ENCODE peak calls at places on chromosomes 2 and 18, in eight cellular contexts. One of them, this sample, is unnamed.

GRCh38 chr2:68365087-68365486 is at the start of gene PLEK:
- DNase-seq in heart left ventricle: peak; percentile 70
- DNase-seq in K562: no peak
- DNase-seq in IMR-90: no peak
- DNase-seq in spleen: peak; percentile 93
- DNase-seq in body of pancreas: peak; percentile 14
- DNase-seq in transverse colon: peak; percentile 72
- DNase-seq in Peyer's patch: peak; percentile 79
- DNase-seq in this sample: peak; percentile 79

GRCh38 chr2:189548686-189549439 is 31.7 kb downstream of the SLC40A1 start:
- DNase-seq in heart left ventricle: no peak
- DNase-seq in K562: peak; percentile 34
- DNase-seq in IMR-90: peak; percentile 46
- DNase-seq in spleen: no peak
- DNase-seq in body of pancreas: no peak
- DNase-seq in transverse colon: no peak
- DNase-seq in Peyer's patch: no peak
- DNase-seq in this sample: no peak

GRCh38 chr2:132662742-132663141 is 7.3 kb downstream of the LYPD1 start:
- DNase-seq in heart left ventricle: no peak
- DNase-seq in K562: no peak
- DNase-seq in IMR-90: peak; percentile 91
- DNase-seq in spleen: no peak
- DNase-seq in body of pancreas: no peak
- DNase-seq in transverse colon: no peak
- DNase-seq in Peyer's patch: no peak
- DNase-seq in this sample: no peak

GRCh38 chr2:158013791-158014190 is 87.9 kb upstream of the UPP2 start:
- DNase-seq in heart left ventricle: no peak
- DNase-seq in K562: no peak
- DNase-seq in IMR-90: no peak
- DNase-seq in spleen: no peak
- DNase-seq in body of pancreas: no peak
- DNase-seq in transverse colon: no peak
- DNase-seq in Peyer's patch: no peak
- DNase-seq in this sample: no peak

GRCh38 chr2:70475266-70475665 is 78.4 kb downstream of the TGFA start:
- DNase-seq in heart left ventricle: no peak
- DNase-seq in K562: no peak
- DNase-seq in IMR-90: no peak
- DNase-seq in spleen: no peak
- DNase-seq in body of pancreas: no peak
- DNase-seq in transverse colon: no peak
- DNase-seq in Peyer's patch: peak; percentile 18
- DNase-seq in this sample: no peak

GRCh38 chr2:208142925-208143799 is 2.8 kb downstream of the CRYGB start:
- DNase-seq in heart left ventricle: no peak
- DNase-seq in K562: no peak
- DNase-seq in IMR-90: no peak
- DNase-seq in spleen: no peak
- DNase-seq in body of pancreas: no peak
- DNase-seq in transverse colon: no peak
- DNase-seq in Peyer's patch: no peak
- DNase-seq in this sample: no peak

GRCh38 chr2:62306751-62307468 is 111.0 kb downstream of the B3GNT2 start:
- DNase-seq in heart left ventricle: no peak
- DNase-seq in K562: no peak
- DNase-seq in IMR-90: peak; percentile 6
- DNase-seq in spleen: peak; percentile 83
- DNase-seq in body of pancreas: no peak
- DNase-seq in transverse colon: peak; percentile 50
- DNase-seq in Peyer's patch: no peak
- DNase-seq in this sample: no peak

GRCh38 chr2:160538115-160538514 is 44.5 kb upstream of the RBMS1 start:
- DNase-seq in heart left ventricle: no peak
- DNase-seq in K562: no peak
- DNase-seq in IMR-90: no peak
- DNase-seq in spleen: no peak
- DNase-seq in body of pancreas: no peak
- DNase-seq in transverse colon: no peak
- DNase-seq in Peyer's patch: no peak
- DNase-seq in this sample: no peak

GRCh38 chr18:12121175-12122095 is 27.8 kb downstream of the ANKRD62 start:
- DNase-seq in heart left ventricle: no peak
- DNase-seq in K562: peak; percentile 25
- DNase-seq in IMR-90: peak; percentile 1
- DNase-seq in spleen: no peak
- DNase-seq in body of pancreas: peak; percentile 34
- DNase-seq in transverse colon: no peak
- DNase-seq in Peyer's patch: no peak
- DNase-seq in this sample: no peak

GRCh38 chr2:9234680-9235387 is 28.2 kb downstream of the ASAP2 start:
- DNase-seq in heart left ventricle: no peak
- DNase-seq in K562: peak; percentile 49
- DNase-seq in IMR-90: peak; percentile 95
- DNase-seq in spleen: no peak
- DNase-seq in body of pancreas: no peak
- DNase-seq in transverse colon: peak; percentile 46
- DNase-seq in Peyer's patch: no peak
- DNase-seq in this sample: no peak

GRCh38 chr2:132670961-132671781 is 1.2 kb upstream of the LYPD1 start:
- DNase-seq in heart left ventricle: no peak
- DNase-seq in K562: no peak
- DNase-seq in IMR-90: peak; percentile 97
- DNase-seq in spleen: no peak
- DNase-seq in body of pancreas: no peak
- DNase-seq in transverse colon: no peak
- DNase-seq in Peyer's patch: no peak
- DNase-seq in this sample: no peak

GRCh38 chr2:73981081-73981968 is 3.4 kb upstream of the TET3 start:
- DNase-seq in heart left ventricle: peak; percentile 50
- DNase-seq in K562: peak; percentile 85
- DNase-seq in IMR-90: no peak
- DNase-seq in spleen: peak; percentile 87
- DNase-seq in body of pancreas: peak; percentile 35
- DNase-seq in transverse colon: peak; percentile 56
- DNase-seq in Peyer's patch: peak; percentile 33
- DNase-seq in this sample: peak; percentile 68
- TF ChIP-seq POLR2A in heart left ventricle: no peak
- TF ChIP-seq POLR2A in K562: peak; percentile 84
- TF ChIP-seq POLR2A in IMR-90: no peak
- TF ChIP-seq POLR2A in spleen: no peak
- TF ChIP-seq POLR2A in body of pancreas: no peak
- TF ChIP-seq POLR2A in transverse colon: peak; percentile 18
- TF ChIP-seq POLR2A in Peyer's patch: no peak
- TF ChIP-seq POLR2A in this sample: no peak

GRCh38 chr2:16664052-16664731 is 1.4 kb downstream of the CYRIA start:
- DNase-seq in heart left ventricle: peak; percentile 54
- DNase-seq in K562: no peak
- DNase-seq in IMR-90: peak; percentile 92
- DNase-seq in spleen: peak; percentile 85
- DNase-seq in body of pancreas: peak; percentile 25
- DNase-seq in transverse colon: peak; percentile 48
- DNase-seq in Peyer's patch: peak; percentile 48
- DNase-seq in this sample: peak; percentile 88

GRCh38 chr2:16664809-16665745 is 557 bp downstream of the CYRIA start:
- DNase-seq in heart left ventricle: peak; percentile 39
- DNase-seq in K562: no peak
- DNase-seq in IMR-90: no peak
- DNase-seq in spleen: peak; percentile 83
- DNase-seq in body of pancreas: no peak
- DNase-seq in transverse colon: no peak
- DNase-seq in Peyer's patch: no peak
- DNase-seq in this sample: peak; percentile 74

GRCh38 chr2:16662440-16662839 is 3.2 kb downstream of the CYRIA start:
- DNase-seq in heart left ventricle: no peak
- DNase-seq in K562: no peak
- DNase-seq in IMR-90: peak; percentile 71
- DNase-seq in spleen: no peak
- DNase-seq in body of pancreas: no peak
- DNase-seq in transverse colon: no peak
- DNase-seq in Peyer's patch: no peak
- DNase-seq in this sample: peak; percentile 77

GRCh38 chr2:16661936-16662335 is 3.7 kb downstream of the CYRIA start:
- DNase-seq in heart left ventricle: no peak
- DNase-seq in K562: no peak
- DNase-seq in IMR-90: no peak
- DNase-seq in spleen: no peak
- DNase-seq in body of pancreas: no peak
- DNase-seq in transverse colon: no peak
- DNase-seq in Peyer's patch: no peak
- DNase-seq in this sample: no peak

DNA sequence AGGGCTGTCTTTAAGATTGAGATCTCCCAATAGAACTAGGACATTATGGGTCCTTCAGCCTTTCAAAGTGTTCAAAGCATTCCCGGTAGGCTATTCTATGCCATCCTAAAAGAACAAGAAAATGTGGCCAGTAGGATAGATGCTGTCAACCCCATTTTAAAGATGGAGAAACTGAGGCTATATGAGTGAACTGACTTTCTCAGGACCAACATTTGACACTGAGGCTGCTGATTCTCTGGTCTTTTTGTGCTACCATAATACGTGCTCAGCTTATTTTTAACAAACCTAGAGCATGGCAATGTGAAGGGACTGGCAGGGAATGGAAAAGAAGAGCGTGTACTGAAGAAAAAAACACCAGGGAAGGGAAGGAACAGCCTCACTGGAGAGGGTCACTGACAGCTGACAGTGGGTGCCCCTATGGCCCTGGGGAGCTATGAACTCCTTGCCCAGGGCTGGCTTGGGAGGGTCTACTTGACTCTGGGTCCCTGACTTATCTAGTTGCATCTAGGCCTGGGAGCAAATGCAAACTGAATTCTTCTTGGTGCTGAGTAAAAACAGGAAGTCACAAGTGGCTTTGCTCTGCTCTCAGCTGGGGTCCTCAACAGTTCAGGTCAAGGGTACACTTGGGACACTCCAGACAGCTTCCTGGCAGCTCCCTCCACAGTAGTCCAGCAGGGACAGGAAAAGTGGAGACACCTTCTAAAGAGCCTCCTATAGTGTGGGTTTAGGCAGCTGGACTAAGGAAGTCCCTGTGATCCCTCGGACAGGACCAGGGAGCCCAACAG is 2.3 kb downstream of the CYRIA start:
- DNase-seq in heart left ventricle: no peak
- DNase-seq in K562: no peak
- DNase-seq in IMR-90: no peak
- DNase-seq in spleen: no peak
- DNase-seq in body of pancreas: no peak
- DNase-seq in transverse colon: no peak
- DNase-seq in Peyer's patch: no peak
- DNase-seq in this sample: no peak
- H3K27me3 ChIP-seq in heart left ventricle: no peaks in the 10 kb centered on the region
- H3K27me3 ChIP-seq in K562: no peaks in the 10 kb centered on the region
- H3K27me3 ChIP-seq in IMR-90: peaks cover 10% of the 10 kb centered on the region
- H3K27me3 ChIP-seq in spleen: no peaks in the 10 kb centered on the region
- H3K27me3 ChIP-seq in body of pancreas: no peaks in the 10 kb centered on the region
- H3K27me3 ChIP-seq in transverse colon: peaks cover 25% of the 10 kb centered on the region
- H3K27me3 ChIP-seq in Peyer's patch: no peaks in the 10 kb centered on the region
- H3K27me3 ChIP-seq in this sample: no peaks in the 10 kb centered on the region

GRCh38 chr2:85771486-85771885 is 17.7 kb downstream of the ATOH8 start:
- DNase-seq in heart left ventricle: no peak
- DNase-seq in K562: no peak
- DNase-seq in IMR-90: no peak
- DNase-seq in spleen: no peak
- DNase-seq in body of pancreas: no peak
- DNase-seq in transverse colon: no peak
- DNase-seq in Peyer's patch: no peak
- DNase-seq in this sample: no peak

GRCh38 chr2:85772019-85772745 is 18.4 kb downstream of the ATOH8 start:
- DNase-seq in heart left ventricle: peak; percentile 99
- DNase-seq in K562: no peak
- DNase-seq in IMR-90: peak; percentile 100
- DNase-seq in spleen: peak; percentile 91
- DNase-seq in body of pancreas: peak; percentile 96
- DNase-seq in transverse colon: peak; percentile 91
- DNase-seq in Peyer's patch: peak; percentile 50
- DNase-seq in this sample: peak; percentile 100

GRCh38 chr2:85774126-85774978 is 20.6 kb downstream of the ATOH8 start:
- DNase-seq in heart left ventricle: peak; percentile 67
- DNase-seq in K562: no peak
- DNase-seq in IMR-90: no peak
- DNase-seq in spleen: no peak
- DNase-seq in body of pancreas: no peak
- DNase-seq in transverse colon: no peak
- DNase-seq in Peyer's patch: no peak
- DNase-seq in this sample: no peak

GRCh38 chr2:85773692-85774091 is 19.9 kb downstream of the ATOH8 start:
- DNase-seq in heart left ventricle: peak; percentile 19
- DNase-seq in K562: no peak
- DNase-seq in IMR-90: no peak
- DNase-seq in spleen: no peak
- DNase-seq in body of pancreas: no peak
- DNase-seq in transverse colon: no peak
- DNase-seq in Peyer's patch: no peak
- DNase-seq in this sample: no peak

GRCh38 chr2:85772841-85773491 is 19.2 kb downstream of the ATOH8 start:
- DNase-seq in heart left ventricle: peak; percentile 76
- DNase-seq in K562: no peak
- DNase-seq in IMR-90: no peak
- DNase-seq in spleen: no peak
- DNase-seq in body of pancreas: no peak
- DNase-seq in transverse colon: no peak
- DNase-seq in Peyer's patch: no peak
- DNase-seq in this sample: peak; percentile 89
- H3K4me1 ChIP-seq in heart left ventricle: peaks cover 95% of the 10 kb centered on the region
- H3K4me1 ChIP-seq in K562: peaks cover 7% of the 10 kb centered on the region
- H3K4me1 ChIP-seq in IMR-90: peaks cover 46% of the 10 kb centered on the region
- H3K4me1 ChIP-seq in spleen: peaks cover 97% of the 10 kb centered on the region
- H3K4me1 ChIP-seq in body of pancreas: peaks cover 52% of the 10 kb centered on the region
- H3K4me1 ChIP-seq in transverse colon: peaks cover 69% of the 10 kb centered on the region
- H3K4me1 ChIP-seq in Peyer's patch: peaks cover 5% of the 10 kb centered on the region
- H3K4me1 ChIP-seq in this sample: peaks cover 74% of the 10 kb centered on the region

DNA sequence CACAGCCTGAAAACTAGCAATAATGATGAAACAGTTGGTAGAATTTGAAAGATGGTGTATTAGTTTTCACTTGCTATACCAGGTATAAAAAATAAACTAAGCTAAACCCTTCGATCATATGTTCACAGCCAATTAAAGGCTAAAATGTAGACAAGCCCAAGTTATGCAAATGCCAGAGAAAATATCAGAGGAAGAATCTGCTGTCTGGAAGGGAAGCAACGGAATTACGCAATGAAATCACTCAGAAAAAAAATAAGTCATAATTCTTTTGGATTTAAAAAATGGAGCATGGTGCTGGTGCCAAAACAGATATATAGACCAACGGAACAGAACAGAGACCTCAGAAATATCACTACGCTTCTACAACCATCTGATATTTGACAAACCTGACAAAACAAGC is 108.3 kb downstream of the ARL4C start:
- DNase-seq in heart left ventricle: no peak
- DNase-seq in K562: no peak
- DNase-seq in IMR-90: no peak
- DNase-seq in spleen: no peak
- DNase-seq in body of pancreas: no peak
- DNase-seq in transverse colon: no peak
- DNase-seq in Peyer's patch: no peak
- DNase-seq in this sample: no peak
- TF ChIP-seq POLR2A in heart left ventricle: no peak
- TF ChIP-seq POLR2A in K562: no peak
- TF ChIP-seq POLR2A in IMR-90: no peak
- TF ChIP-seq POLR2A in spleen: no peak
- TF ChIP-seq POLR2A in body of pancreas: no peak
- TF ChIP-seq POLR2A in transverse colon: no peak
- TF ChIP-seq POLR2A in Peyer's patch: no peak
- TF ChIP-seq POLR2A in this sample: no peak